ENCODE peak calls at places on chromosomes 13 and 19, in seven cellular contexts. One of them, this sample, is unnamed.

GRCh38 chr19:50359432-50359818 is 6.0 kb downstream of the NAPSA start:
- DNase-seq in effector CD4-positive, alpha-beta T cell: no peak
- DNase-seq in natural killer cell treated with Interleukin-12 subunit alpha and Interleukin-12 subunit beta and Interleukin-15 and Interleukin-18, amount 100 ng/mL, for 72 hours: no peak
- DNase-seq in GM13977: no peak
- DNase-seq in caudate nucleus: no peak
- DNase-seq in NCI-H2029 treated with DMSO at 0.1 percent for 48 hours: no peak
- DNase-seq in stimulated activated CD4-positive, alpha-beta T cell treated with anti-CD3 and anti-CD28 coated beads, Interleukin-4, amount 100 ng/mL, for 1 hour: no peak
- DNase-seq in this sample: no peak

GRCh38 chr19:46880440-46880839 is 19.6 kb downstream of the ARHGAP35 start:
- DNase-seq in stimulated activated CD4-positive, alpha-beta T cell treated with anti-CD3 and anti-CD28 coated beads, Interleukin-4, amount 100 ng/mL, for 1 hour: no peak
- DNase-seq in NCI-H2029 treated with DMSO at 0.1 percent for 48 hours: no peak
- DNase-seq in caudate nucleus: no peak
- DNase-seq in GM13977: no peak
- DNase-seq in effector CD4-positive, alpha-beta T cell: no peak
- DNase-seq in natural killer cell treated with Interleukin-12 subunit alpha and Interleukin-12 subunit beta and Interleukin-15 and Interleukin-18, amount 100 ng/mL, for 72 hours: no peak
- DNase-seq in this sample: no peak

GRCh38 chr19:41064974-41065569 is 23.2 kb upstream of the CYP2A13 start:
- DNase-seq in NCI-H2029 treated with DMSO at 0.1 percent for 48 hours: no peak
- DNase-seq in effector CD4-positive, alpha-beta T cell: no peak
- DNase-seq in GM13977: no peak
- DNase-seq in caudate nucleus: no peak
- DNase-seq in natural killer cell treated with Interleukin-12 subunit alpha and Interleukin-12 subunit beta and Interleukin-15 and Interleukin-18, amount 100 ng/mL, for 72 hours: no peak
- DNase-seq in stimulated activated CD4-positive, alpha-beta T cell treated with anti-CD3 and anti-CD28 coated beads, Interleukin-4, amount 100 ng/mL, for 1 hour: no peak
- DNase-seq in this sample: peak

GRCh38 chr13:75220238-75220542 is 261.8 kb downstream of the TBC1D4 start:
- DNase-seq in natural killer cell treated with Interleukin-12 subunit alpha and Interleukin-12 subunit beta and Interleukin-15 and Interleukin-18, amount 100 ng/mL, for 72 hours: no peak
- DNase-seq in caudate nucleus: no peak
- DNase-seq in GM13977: no peak
- DNase-seq in stimulated activated CD4-positive, alpha-beta T cell treated with anti-CD3 and anti-CD28 coated beads, Interleukin-4, amount 100 ng/mL, for 1 hour: no peak
- DNase-seq in NCI-H2029 treated with DMSO at 0.1 percent for 48 hours: no peak
- DNase-seq in effector CD4-positive, alpha-beta T cell: no peak
- DNase-seq in this sample: no peak

GRCh38 chr19:35988824-35989223 is 6.2 kb upstream of the SDHAF1 start:
- DNase-seq in GM13977: no peak
- DNase-seq in effector CD4-positive, alpha-beta T cell: no peak
- DNase-seq in stimulated activated CD4-positive, alpha-beta T cell treated with anti-CD3 and anti-CD28 coated beads, Interleukin-4, amount 100 ng/mL, for 1 hour: no peak
- DNase-seq in NCI-H2029 treated with DMSO at 0.1 percent for 48 hours: no peak
- DNase-seq in caudate nucleus: no peak
- DNase-seq in natural killer cell treated with Interleukin-12 subunit alpha and Interleukin-12 subunit beta and Interleukin-15 and Interleukin-18, amount 100 ng/mL, for 72 hours: no peak
- DNase-seq in this sample: no peak

GRCh38 chr13:113220877-113221276 is 11.5 kb downstream of the CUL4A start:
- DNase-seq in NCI-H2029 treated with DMSO at 0.1 percent for 48 hours: no peak
- DNase-seq in caudate nucleus: no peak
- DNase-seq in GM13977: no peak
- DNase-seq in natural killer cell treated with Interleukin-12 subunit alpha and Interleukin-12 subunit beta and Interleukin-15 and Interleukin-18, amount 100 ng/mL, for 72 hours: no peak
- DNase-seq in stimulated activated CD4-positive, alpha-beta T cell treated with anti-CD3 and anti-CD28 coated beads, Interleukin-4, amount 100 ng/mL, for 1 hour: peak
- DNase-seq in effector CD4-positive, alpha-beta T cell: no peak
- DNase-seq in this sample: no peak

GRCh38 chr13:78604782-78605611 is 1.6 kb upstream of the POU4F1 start:
- DNase-seq in effector CD4-positive, alpha-beta T cell: no peak
- DNase-seq in GM13977: no peak
- DNase-seq in NCI-H2029 treated with DMSO at 0.1 percent for 48 hours: no peak
- DNase-seq in caudate nucleus: no peak
- DNase-seq in stimulated activated CD4-positive, alpha-beta T cell treated with anti-CD3 and anti-CD28 coated beads, Interleukin-4, amount 100 ng/mL, for 1 hour: no peak
- DNase-seq in natural killer cell treated with Interleukin-12 subunit alpha and Interleukin-12 subunit beta and Interleukin-15 and Interleukin-18, amount 100 ng/mL, for 72 hours: no peak
- DNase-seq in this sample: no peak

GRCh38 chr19:45097776-45098520 is 5.0 kb downstream of the PPP1R37 start:
- DNase-seq in natural killer cell treated with Interleukin-12 subunit alpha and Interleukin-12 subunit beta and Interleukin-15 and Interleukin-18, amount 100 ng/mL, for 72 hours: no peak
- DNase-seq in effector CD4-positive, alpha-beta T cell: no peak
- DNase-seq in stimulated activated CD4-positive, alpha-beta T cell treated with anti-CD3 and anti-CD28 coated beads, Interleukin-4, amount 100 ng/mL, for 1 hour: no peak
- DNase-seq in GM13977: no peak
- DNase-seq in NCI-H2029 treated with DMSO at 0.1 percent for 48 hours: no peak
- DNase-seq in caudate nucleus: peak
- DNase-seq in this sample: peak

GRCh38 chr19:35117791-35118190 is 2.2 kb downstream of the FXYD3 start:
- DNase-seq in GM13977: no peak
- DNase-seq in NCI-H2029 treated with DMSO at 0.1 percent for 48 hours: no peak
- DNase-seq in effector CD4-positive, alpha-beta T cell: no peak
- DNase-seq in natural killer cell treated with Interleukin-12 subunit alpha and Interleukin-12 subunit beta and Interleukin-15 and Interleukin-18, amount 100 ng/mL, for 72 hours: no peak
- DNase-seq in caudate nucleus: no peak
- DNase-seq in stimulated activated CD4-positive, alpha-beta T cell treated with anti-CD3 and anti-CD28 coated beads, Interleukin-4, amount 100 ng/mL, for 1 hour: no peak
- DNase-seq in this sample: no peak

GRCh38 chr19:55460670-55461258 is 678 bp downstream of the ISOC2 start:
- DNase-seq in stimulated activated CD4-positive, alpha-beta T cell treated with anti-CD3 and anti-CD28 coated beads, Interleukin-4, amount 100 ng/mL, for 1 hour: peak
- DNase-seq in NCI-H2029 treated with DMSO at 0.1 percent for 48 hours: no peak
- DNase-seq in caudate nucleus: peak
- DNase-seq in GM13977: peak
- DNase-seq in natural killer cell treated with Interleukin-12 subunit alpha and Interleukin-12 subunit beta and Interleukin-15 and Interleukin-18, amount 100 ng/mL, for 72 hours: no peak
- DNase-seq in effector CD4-positive, alpha-beta T cell: no peak
- DNase-seq in this sample: peak

GRCh38 chr13:84431646-84432045 is 549.4 kb upstream of the SLITRK1 start:
- DNase-seq in natural killer cell treated with Interleukin-12 subunit alpha and Interleukin-12 subunit beta and Interleukin-15 and Interleukin-18, amount 100 ng/mL, for 72 hours: no peak
- DNase-seq in effector CD4-positive, alpha-beta T cell: no peak
- DNase-seq in caudate nucleus: no peak
- DNase-seq in NCI-H2029 treated with DMSO at 0.1 percent for 48 hours: no peak
- DNase-seq in GM13977: no peak
- DNase-seq in stimulated activated CD4-positive, alpha-beta T cell treated with anti-CD3 and anti-CD28 coated beads, Interleukin-4, amount 100 ng/mL, for 1 hour: no peak
- DNase-seq in this sample: no peak

GRCh38 chr13:110561335-110562033 is at the start of gene RAB20:
- DNase-seq in caudate nucleus: peak
- DNase-seq in natural killer cell treated with Interleukin-12 subunit alpha and Interleukin-12 subunit beta and Interleukin-15 and Interleukin-18, amount 100 ng/mL, for 72 hours: peak
- DNase-seq in effector CD4-positive, alpha-beta T cell: peak
- DNase-seq in stimulated activated CD4-positive, alpha-beta T cell treated with anti-CD3 and anti-CD28 coated beads, Interleukin-4, amount 100 ng/mL, for 1 hour: peak
- DNase-seq in GM13977: peak
- DNase-seq in NCI-H2029 treated with DMSO at 0.1 percent for 48 hours: peak
- DNase-seq in this sample: peak

GRCh38 chr13:30845297-30846214 is 60.5 kb upstream of the MEDAG start:
- DNase-seq in natural killer cell treated with Interleukin-12 subunit alpha and Interleukin-12 subunit beta and Interleukin-15 and Interleukin-18, amount 100 ng/mL, for 72 hours: no peak
- DNase-seq in stimulated activated CD4-positive, alpha-beta T cell treated with anti-CD3 and anti-CD28 coated beads, Interleukin-4, amount 100 ng/mL, for 1 hour: no peak
- DNase-seq in GM13977: no peak
- DNase-seq in caudate nucleus: no peak
- DNase-seq in effector CD4-positive, alpha-beta T cell: no peak
- DNase-seq in NCI-H2029 treated with DMSO at 0.1 percent for 48 hours: no peak
- DNase-seq in this sample: no peak

GRCh38 chr13:47066261-47066660 is 169.4 kb upstream of the HTR2A start:
- DNase-seq in GM13977: no peak
- DNase-seq in effector CD4-positive, alpha-beta T cell: no peak
- DNase-seq in natural killer cell treated with Interleukin-12 subunit alpha and Interleukin-12 subunit beta and Interleukin-15 and Interleukin-18, amount 100 ng/mL, for 72 hours: no peak
- DNase-seq in caudate nucleus: no peak
- DNase-seq in stimulated activated CD4-positive, alpha-beta T cell treated with anti-CD3 and anti-CD28 coated beads, Interleukin-4, amount 100 ng/mL, for 1 hour: no peak
- DNase-seq in NCI-H2029 treated with DMSO at 0.1 percent for 48 hours: no peak
- DNase-seq in this sample: no peak

GRCh38 chr19:32809754-32810153 is 59.8 kb downstream of the SLC7A9 start:
- DNase-seq in NCI-H2029 treated with DMSO at 0.1 percent for 48 hours: no peak
- DNase-seq in effector CD4-positive, alpha-beta T cell: no peak
- DNase-seq in natural killer cell treated with Interleukin-12 subunit alpha and Interleukin-12 subunit beta and Interleukin-15 and Interleukin-18, amount 100 ng/mL, for 72 hours: no peak
- DNase-seq in stimulated activated CD4-positive, alpha-beta T cell treated with anti-CD3 and anti-CD28 coated beads, Interleukin-4, amount 100 ng/mL, for 1 hour: no peak
- DNase-seq in GM13977: peak
- DNase-seq in caudate nucleus: no peak
- DNase-seq in this sample: no peak